ENCODE peak calls at places on chromosomes 13 and 19, in four cellular contexts. P, I, N and R are unnamed samples.

GRCh38 chr19:49924004-49924880 is 4.8 kb upstream of the ATF5 start:
- DNase-seq in P (no peak), I (no peak), N (no peak), R (no peak)

GRCh38 chr13:99288069-99288468 is 19.1 kb downstream of the GPR183 start:
- DNase-seq in P (no peak), I (no peak), N (no peak), R (no peak)

GRCh38 chr13:37752156-37752555 is 117.4 kb downstream of the TRPC4 start:
- DNase-seq in I (no peak), P (no peak), N (no peak), R (no peak)

GRCh38 chr19:16005925-16006324 is 57.1 kb downstream of the OR10H4 start:
- DNase-seq in P (no peak), N (no peak), I (no peak), R (no peak)

GRCh38 chr13:75443356-75443958 is 38.5 kb downstream of the TBC1D4 start:
- DNase-seq in I (no peak), N (no peak), P (no peak), R (no peak)

GRCh38 chr19:1590641-1591397 is 1.8 kb downstream of the MBD3 start:
- DNase-seq in I (no peak), N (no peak), P (peak; percentile 59), R (no peak)

GRCh38 chr13:25232937-25233515 is 54.3 kb downstream of the MTMR6 start:
- DNase-seq in P (peak; percentile 51), I (no peak), N (peak; percentile 19), R (peak; percentile 30)

GRCh38 chr13:30824651-30825050 is 81.4 kb upstream of the MEDAG start:
- DNase-seq in I (no peak), N (no peak), P (no peak), R (no peak)

GRCh38 chr19:2266183-2266993 is 10.2 kb upstream of the JSRP1 start:
- DNase-seq in N (no peak), I (peak; percentile 92), P (no peak), R (no peak)

GRCh38 chr13:99055286-99056073 is 77.6 kb upstream of the DOCK9 start:
- DNase-seq in I (no peak), N (no peak), P (no peak), R (no peak)

GRCh38 chr19:10270180-10270615 is 722 bp upstream of the ICAM1 start:
- DNase-seq in I (peak; percentile 79), P (no peak), N (no peak), R (no peak)

GRCh38 chr19:53424968-53425597 is 6.7 kb upstream of the ZNF761 start:
- DNase-seq in P (peak; percentile 85), N (no peak), I (peak; percentile 82), R (no peak)

GRCh38 chr13:112768795-112769411 is 79.1 kb downstream of the ATP11A start:
- DNase-seq in P (no peak), N (no peak), I (no peak), R (no peak)

GRCh38 chr13:47133024-47133445 is 236.2 kb upstream of the HTR2A start:
- DNase-seq in N (no peak), P (no peak), I (no peak), R (no peak)

GRCh38 chr19:5826531-5827341 is 12.8 kb downstream of the FUT6 start:
- DNase-seq in I (no peak), P (peak; percentile 90), N (peak; percentile 74), R (peak; percentile 67)

GRCh38 chr19:17454579-17454978 is 6.1 kb upstream of the TMEM221 start:
- DNase-seq in N (no peak), I (no peak), P (peak; percentile 29), R (no peak)

GRCh38 chr13:61727714-61728275 is 312.1 kb upstream of the PCDH20 start:
- DNase-seq in P (no peak), I (no peak), N (no peak), R (peak; percentile 39)

DNA sequence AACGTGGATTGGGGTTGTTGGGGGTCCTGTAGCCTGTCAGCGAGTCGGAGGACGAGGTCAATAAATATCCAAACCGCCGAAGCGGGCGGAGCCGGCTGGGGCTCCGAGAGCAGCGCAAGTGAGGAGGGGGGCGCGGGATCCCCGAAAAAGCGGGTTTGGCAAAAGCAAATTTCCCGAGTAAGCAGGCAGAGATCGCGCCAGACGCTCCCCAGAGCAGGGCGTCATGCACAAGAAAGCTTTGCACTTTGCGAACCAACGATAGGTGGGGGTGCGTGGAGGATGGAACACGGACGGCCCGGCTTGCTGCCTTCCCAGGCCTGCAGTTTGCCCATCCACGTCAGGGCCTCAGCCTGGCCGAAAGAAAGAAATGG is 754 bp upstream of the SIX5 start:
- DNase-seq in N (no peak), I (peak; percentile 83), P (no peak), R (no peak)
- H3K27ac ChIP-seq in N (peak overlapping the region; percentile 94), I (peak overlapping the region; percentile 95), P (peak overlapping the region; percentile 96), R (peak overlapping the region; percentile 98)

GRCh38 chr13:110506859-110507566 is 54.5 kb downstream of the RAB20 start:
- DNase-seq in I (peak; percentile 94), P (peak; percentile 89), N (no peak), R (peak; percentile 41)

GRCh38 chr13:110505594-110505993 is 55.9 kb downstream of the RAB20 start:
- DNase-seq in N (no peak), P (no peak), I (no peak), R (no peak)

GRCh38 chr13:110509478-110509926 is 52.0 kb downstream of the RAB20 start:
- DNase-seq in P (peak; percentile 50), N (no peak), I (no peak), R (no peak)

GRCh38 chr13:110506396-110506795 is 55.1 kb downstream of the RAB20 start:
- DNase-seq in P (no peak), N (no peak), I (peak; percentile 67), R (no peak)

GRCh38 chr13:110507678-110508381 is 53.7 kb downstream of the RAB20 start:
- DNase-seq in P (no peak), N (no peak), I (peak; percentile 72), R (peak; percentile 14)
- TF ChIP-seq CTCF in P (peak; percentile 4), N (peak; percentile 28), I (no peak), R (no peak)

GRCh38 chr19:460877-461609 is at the start of gene SHC2:
- DNase-seq in P (peak; percentile 63), I (no peak), N (no peak), R (no peak)

GRCh38 chr19:461664-462551 is 1.1 kb upstream of the SHC2 start:
- DNase-seq in I (no peak), N (no peak), P (peak; percentile 39), R (peak; percentile 13)

GRCh38 chr19:457636-458035 is 3.2 kb downstream of the SHC2 start:
- DNase-seq in I (no peak), N (no peak), P (no peak), R (no peak)

GRCh38 chr19:458091-459042 is 2.5 kb downstream of the SHC2 start:
- DNase-seq in P (no peak), I (no peak), N (no peak), R (no peak)

GRCh38 chr19:459724-460511 is 915 bp downstream of the SHC2 start:
- DNase-seq in P (peak; percentile 79), I (peak; percentile 70), N (no peak), R (peak; percentile 70)
- H3K27ac ChIP-seq in P (peak overlapping the region; percentile 73), I (no peak overlapping the region), N (peak overlapping the region; percentile 62), R (peak overlapping the region; percentile 55)

GRCh38 chr13:110340812-110341444 is 33.8 kb downstream of the COL4A2 start:
- DNase-seq in I (peak; percentile 97), P (peak; percentile 28), N (no peak), R (no peak)
- TF ChIP-seq CTCF in I (no peak), P (no peak), N (no peak), R (no peak)

GRCh38 chr13:44397766-44398223 is 24.2 kb downstream of the SERP2 start:
- DNase-seq in P (no peak), N (no peak), I (no peak), R (no peak)
- H3K27ac ChIP-seq in P (peak overlapping the region; percentile 99), N (no peak overlapping the region), I (no peak overlapping the region), R (no peak overlapping the region)

GRCh38 chr19:55173717-55174409 is 6.2 kb downstream of the SYT5 start:
- DNase-seq in P (peak; percentile 50), N (peak; percentile 75), I (no peak), R (peak; percentile 89)
- TF ChIP-seq CTCF in P (no peak), N (no peak), I (no peak), R (no peak)

GRCh38 chr13:110518150-110518525 is 43.4 kb downstream of the RAB20 start:
- DNase-seq in I (peak; percentile 68), N (no peak), P (no peak), R (no peak)
- H3K27ac ChIP-seq in I (peak overlapping the region; percentile 68), N (no peak overlapping the region), P (no peak overlapping the region), R (no peak overlapping the region)

GRCh38 chr13:40994581-40995230 is 24.4 kb downstream of the ELF1 start:
- DNase-seq in I (no peak), P (no peak), N (no peak), R (no peak)

GRCh38 chr13:40995997-40996396 is 23.1 kb downstream of the ELF1 start:
- DNase-seq in N (no peak), I (no peak), P (no peak), R (no peak)

GRCh38 chr13:40993987-40994386 is 25.1 kb downstream of the ELF1 start:
- DNase-seq in N (peak; percentile 87), I (no peak), P (no peak), R (peak; percentile 92)

GRCh38 chr13:40993119-40993518 is 26.0 kb downstream of the ELF1 start:
- DNase-seq in I (no peak), P (no peak), N (no peak), R (no peak)

DNA sequence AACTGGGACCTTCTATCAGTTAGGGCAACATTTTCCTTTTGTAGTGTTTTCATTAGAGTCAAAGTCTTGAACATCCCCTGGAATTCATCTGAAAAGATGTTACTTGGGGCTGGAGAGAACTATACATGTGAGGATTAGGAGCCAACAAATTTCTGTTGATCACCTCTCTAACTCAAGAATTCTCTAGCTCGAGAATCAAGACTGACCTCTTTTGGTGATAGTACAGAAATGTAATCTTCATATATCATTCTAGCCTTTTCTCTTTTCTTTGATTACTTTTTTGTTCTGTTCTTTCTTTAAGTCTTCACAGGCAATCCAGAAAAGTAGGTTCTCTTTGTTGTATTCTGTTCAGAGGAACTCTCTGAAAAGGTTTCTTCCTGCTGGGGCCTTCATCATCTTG is 26.4 kb downstream of the ELF1 start:
- DNase-seq in P (no peak), I (no peak), N (no peak), R (no peak)
- TF ChIP-seq CTCF in P (peak; percentile 8), I (no peak), N (no peak), R (no peak)

GRCh38 chr13:102295316-102296048 is 106.4 kb downstream of the FGF14 start:
- DNase-seq in I (no peak), N (no peak), P (no peak), R (no peak)

GRCh38 chr13:102299366-102299765 is 102.5 kb downstream of the FGF14 start:
- DNase-seq in I (no peak), N (no peak), P (no peak), R (no peak)

GRCh38 chr13:102300379-102300778 is 101.5 kb downstream of the FGF14 start:
- DNase-seq in N (no peak), P (no peak), I (no peak), R (no peak)

GRCh38 chr13:102294407-102295018 is 107.3 kb downstream of the FGF14 start:
- DNase-seq in I (no peak), N (no peak), P (no peak), R (no peak)

DNA sequence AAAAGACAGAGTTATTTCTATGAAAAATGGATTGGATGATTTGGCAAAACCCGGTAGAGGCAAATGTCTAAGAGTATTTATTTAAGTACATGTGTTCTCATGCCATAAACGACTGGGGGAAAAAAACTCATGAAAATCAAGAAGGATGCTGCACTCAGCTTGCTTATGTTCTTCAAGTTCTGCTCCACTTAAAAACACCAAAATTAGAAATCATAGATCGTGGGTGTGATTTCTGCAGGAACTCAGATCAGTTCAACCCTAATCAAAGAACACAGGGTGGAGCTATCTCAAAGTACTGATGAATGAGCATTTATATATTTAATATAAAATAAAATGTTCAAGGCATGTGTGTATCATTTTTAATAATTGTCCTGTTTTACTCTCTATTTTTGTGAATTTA is 103.8 kb downstream of the FGF14 start:
- DNase-seq in I (no peak), N (no peak), P (no peak), R (no peak)
- H3K27ac ChIP-seq in I (no peak overlapping the region), N (no peak overlapping the region), P (no peak overlapping the region), R (no peak overlapping the region)